ENCODE peak calls at places on chromosomes 13 and 19, in four cellular contexts. Y is WERI-Rb-1, U is SJSA1, O is heart right ventricle. J is an unnamed sample.
A peak's percentile ranks its signal among the peaks of the same experiment; 100 is the strongest.

GRCh38 chr13:70391678-70392077 is 283.4 kb upstream of the KLHL1 start:
- DNase-seq in Y (no peak), U (no peak), O (no peak), J (no peak)

GRCh38 chr13:112529216-112529615 is 58.7 kb downstream of the TUBGCP3 start:
- DNase-seq in Y (no peak), U (no peak), O (no peak), J (no peak)

GRCh38 chr13:100128373-100128772 is 39.5 kb downstream of the PCCA start:
- DNase-seq in Y (no peak), U (peak; percentile 62), O (no peak), J (no peak)

GRCh38 chr13:24663089-24663395 is 17.2 kb upstream of the ATP12A start:
- DNase-seq in Y (no peak), U (no peak), O (no peak), J (no peak)

GRCh38 chr13:99619207-99619606 is 117.9 kb downstream of the TM9SF2 start:
- DNase-seq in Y (no peak), U (no peak), O (no peak), J (no peak)

GRCh38 chr19:16885166-16885565 is 3.6 kb upstream of the F2RL3 start:
- DNase-seq in Y (no peak), U (no peak), O (no peak), J (no peak)

GRCh38 chr19:49553451-49554271 is 25.9 kb downstream of the RCN3 start:
- DNase-seq in Y (no peak), U (peak; percentile 30), O (no peak), J (no peak)

GRCh38 chr19:30111051-30111450 is 169.0 kb downstream of the URI1 start:
- DNase-seq in Y (no peak), U (no peak), O (no peak), J (no peak)

GRCh38 chr19:41149831-41150230 is 35.6 kb downstream of the CYP2F1 start:
- DNase-seq in Y (no peak), U (no peak), O (no peak), J (no peak)

GRCh38 chr13:50892162-50892944 is 17.2 kb upstream of the RNASEH2B start:
- DNase-seq in Y (peak; percentile 5), U (no peak), O (no peak), J (no peak)

GRCh38 chr13:50894504-50894903 is 15.1 kb upstream of the RNASEH2B start:
- DNase-seq in Y (no peak), U (no peak), O (no peak), J (no peak)

GRCh38 chr13:50891206-50891605 is 18.4 kb upstream of the RNASEH2B start:
- DNase-seq in Y (no peak), U (no peak), O (no peak), J (no peak)

GRCh38 chr13:50894042-50894441 is 15.5 kb upstream of the RNASEH2B start:
- DNase-seq in Y (no peak), U (no peak), O (no peak), J (no peak)

DNA sequence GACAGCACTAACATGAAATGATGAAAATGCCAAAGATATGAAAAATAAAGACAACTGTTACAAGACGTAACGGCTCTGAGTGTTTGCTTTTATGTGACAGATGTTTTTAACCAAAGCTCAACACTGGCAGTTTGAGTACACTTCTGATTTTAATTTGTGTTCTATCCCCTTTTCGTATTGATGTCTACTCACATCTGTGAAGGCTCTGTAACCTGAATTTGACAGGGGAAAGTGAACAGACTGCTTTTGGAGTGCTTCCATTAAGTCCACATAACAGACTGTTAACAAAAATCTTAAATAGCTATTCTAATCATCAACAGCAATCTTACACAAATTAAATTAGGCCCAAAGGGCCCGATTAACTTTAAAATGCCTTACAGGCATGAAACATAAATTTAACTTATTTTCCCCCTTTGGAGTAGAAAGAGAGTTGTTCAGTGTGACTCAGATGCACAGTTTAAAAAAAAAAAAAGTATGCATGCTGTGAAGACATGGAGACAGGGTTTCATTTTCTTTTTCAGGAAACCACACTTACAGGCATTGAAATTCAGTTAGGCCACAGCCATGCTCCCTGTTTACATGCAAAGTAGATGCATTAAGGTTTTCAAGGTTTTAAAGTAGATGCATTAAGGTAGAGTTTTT is 16.3 kb upstream of the RNASEH2B start:
- DNase-seq in Y (no peak), U (no peak), O (no peak), J (no peak)
- H3K4me3 ChIP-seq in Y (no peak overlapping the region), U (no peak overlapping the region), O (no peak overlapping the region), J (no peak overlapping the region)

DNA sequence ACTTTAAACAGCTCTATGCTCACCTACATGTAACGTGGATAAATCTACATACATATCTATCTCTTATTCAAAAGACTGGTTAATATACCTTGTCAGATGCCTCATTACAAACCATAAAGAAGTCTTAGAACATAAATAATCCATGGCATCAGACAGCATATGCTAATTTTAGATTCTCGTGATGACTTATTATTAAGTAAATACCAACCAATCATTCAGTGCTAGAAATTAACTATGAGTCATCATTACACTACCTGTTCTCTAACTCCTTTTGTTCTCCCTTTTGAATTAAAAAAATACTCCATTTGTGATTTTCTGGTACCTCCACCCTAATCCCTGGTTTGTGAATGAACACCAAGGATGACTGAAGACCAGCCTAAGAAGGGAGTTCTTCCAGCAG is 754.3 kb upstream of the ARGLU1 start:
- DNase-seq in Y (no peak), U (no peak), O (no peak), J (no peak)
- H3K27ac ChIP-seq in Y (no peak overlapping the region), U (no peak overlapping the region), O (no peak overlapping the region), J (no peak overlapping the region)

GRCh38 chr13:41286370-41286769 is 23.0 kb upstream of the MTRF1 start:
- DNase-seq in Y (no peak), U (no peak), O (no peak), J (no peak)
- H3K4me3 ChIP-seq in Y (no peak overlapping the region), U (no peak overlapping the region), O (no peak overlapping the region), J (no peak overlapping the region)

GRCh38 chr19:55603581-55604292 is 1.7 kb upstream of the ZNF865 start:
- DNase-seq in Y (no peak), U (no peak), O (no peak), J (no peak)

GRCh38 chr19:55600336-55601028 is 394 bp downstream of the ZNF524 start:
- DNase-seq in Y (peak; percentile 88), U (peak; percentile 13), O (peak; percentile 71), J (peak; percentile 53)

GRCh38 chr19:55603115-55603514 is 2.3 kb upstream of the ZNF865 start:
- DNase-seq in Y (no peak), U (no peak), O (no peak), J (no peak)

GRCh38 chr19:55601127-55601526 is 1.0 kb downstream of the ZNF524 start:
- DNase-seq in Y (no peak), U (no peak), O (no peak), J (no peak)

DNA sequence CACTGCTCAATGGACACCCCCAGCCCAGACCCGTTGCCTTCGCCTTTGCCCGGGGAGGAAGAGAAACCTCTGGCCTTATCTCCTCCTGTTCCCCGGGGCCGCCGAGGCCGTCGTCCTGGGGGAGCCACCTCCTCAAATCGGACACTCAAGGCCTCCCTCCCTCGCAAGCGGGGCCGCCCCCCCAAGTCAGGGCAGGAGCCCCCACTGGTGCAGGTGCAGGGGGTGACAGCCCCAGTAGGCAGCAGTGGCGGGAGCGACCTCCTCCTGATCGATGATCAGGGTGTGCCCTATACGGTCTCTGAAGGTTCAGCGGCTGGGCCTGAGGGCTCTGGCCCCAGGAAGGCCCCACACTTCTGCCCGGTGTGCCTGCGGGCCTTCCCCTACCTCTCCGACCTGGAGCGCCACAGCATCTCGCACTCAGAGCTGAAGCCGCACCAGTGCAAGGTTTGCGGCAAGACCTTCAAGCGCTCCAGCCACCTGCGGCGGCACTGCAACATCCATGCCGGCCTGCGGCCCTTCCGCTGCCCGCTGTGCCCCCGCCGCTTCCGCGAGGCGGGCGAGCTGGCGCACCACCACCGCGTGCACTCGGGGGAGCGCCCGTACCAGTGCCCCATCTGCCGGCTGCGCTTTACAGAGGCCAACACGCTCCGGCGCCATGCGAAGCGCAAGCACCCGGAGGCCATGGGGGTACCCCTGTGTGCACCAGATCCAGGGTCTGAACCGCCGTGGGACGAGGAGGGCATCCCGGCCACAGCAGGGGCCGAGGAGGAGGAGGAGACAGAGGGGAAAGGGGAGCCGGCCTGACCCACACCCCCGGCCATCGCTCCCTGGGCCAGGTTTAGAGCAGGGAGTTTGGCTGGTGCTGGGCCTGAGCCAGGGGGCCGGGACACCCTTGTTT is 2.3 kb downstream of the ZNF524 start:
- DNase-seq in Y (no peak), U (no peak), O (no peak), J (no peak)
- H3K27ac ChIP-seq in Y (peak overlapping the region; percentile 100), U (no peak overlapping the region), O (no peak overlapping the region), J (no peak overlapping the region)

DNA sequence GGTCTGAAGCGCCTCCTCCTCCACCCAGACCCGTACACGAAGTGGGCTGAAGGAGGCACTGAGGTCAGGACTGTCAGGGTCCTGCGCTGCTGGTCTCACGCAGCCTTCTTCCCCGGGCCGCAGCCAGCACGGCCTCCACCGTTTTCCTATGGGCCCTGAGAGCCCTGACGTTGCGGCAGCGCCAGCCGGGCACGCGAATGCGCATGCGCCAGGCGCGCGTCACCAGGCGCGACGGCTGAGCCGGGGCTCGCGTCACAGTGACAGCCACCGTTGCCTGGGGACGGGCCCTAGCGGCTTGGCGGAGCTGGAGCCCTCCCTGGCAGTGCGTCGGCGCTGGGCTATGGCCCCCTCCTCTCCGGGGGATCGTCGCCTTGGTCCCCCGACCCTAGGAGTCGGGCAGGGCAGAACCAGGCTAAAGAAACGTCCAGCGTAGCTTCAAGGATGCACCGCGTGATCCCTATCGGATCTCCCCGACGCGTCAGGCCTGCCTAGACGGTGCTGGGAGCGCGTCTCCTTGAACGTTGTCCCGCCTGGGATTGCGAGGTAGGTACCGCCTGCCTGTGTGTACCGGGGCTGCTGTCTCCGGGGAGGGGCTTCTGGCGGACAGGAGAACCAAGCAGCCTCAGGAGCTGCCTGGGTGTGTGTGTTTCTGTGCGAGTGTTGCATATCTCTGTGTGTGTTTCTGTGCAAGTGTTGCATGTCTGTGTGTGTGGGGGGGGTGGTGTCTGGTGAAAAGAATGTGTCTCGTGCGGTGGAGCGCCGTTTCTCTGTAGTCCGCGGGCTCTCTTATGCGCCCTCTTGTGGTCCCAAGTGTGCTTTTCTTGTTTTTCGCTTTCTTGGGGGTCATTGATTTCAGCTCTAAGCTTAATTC is 43.2 kb downstream of the ZNF571 start:
- DNase-seq in Y (peak; percentile 88), U (no peak), O (peak; percentile 47), J (no peak)
- H3K4me3 ChIP-seq in Y (peak overlapping the region; percentile 96), U (no peak overlapping the region), O (peak overlapping the region; percentile 70), J (peak overlapping the region; percentile 15)

GRCh38 chr13:41308241-41308640 is 2.8 kb upstream of the NAA16 start:
- DNase-seq in Y (no peak), U (no peak), O (no peak), J (no peak)
- H3K27ac ChIP-seq in Y (no peak overlapping the region), U (no peak overlapping the region), O (no peak overlapping the region), J (no peak overlapping the region)

GRCh38 chr13:31092631-31093030 is 69.1 kb downstream of the HSPH1 start:
- DNase-seq in Y (no peak), U (no peak), O (no peak), J (no peak)
- H3K4me3 ChIP-seq in Y (no peak overlapping the region), U (no peak overlapping the region), O (no peak overlapping the region), J (no peak overlapping the region)

GRCh38 chr19:42313840-42314755 is 989 bp downstream of the TMEM145 start:
- DNase-seq in Y (no peak), U (no peak), O (no peak), J (no peak)

GRCh38 chr19:42311612-42312160 is 1.4 kb upstream of the TMEM145 start:
- DNase-seq in Y (peak; percentile 48), U (no peak), O (no peak), J (no peak)

GRCh38 chr19:42313096-42313839 is at the start of gene TMEM145:
- DNase-seq in Y (peak; percentile 83), U (peak; percentile 18), O (no peak), J (no peak)

GRCh38 chr19:42315024-42315423 is 1.9 kb downstream of the TMEM145 start:
- DNase-seq in Y (no peak), U (no peak), O (no peak), J (no peak)

GRCh38 chr19:42312370-42312769 is 739 bp upstream of the TMEM145 start:
- DNase-seq in Y (no peak), U (no peak), O (no peak), J (no peak)
- H3K27ac ChIP-seq in Y (peak overlapping the region; percentile 57), U (no peak overlapping the region), O (no peak overlapping the region), J (no peak overlapping the region)

J was measured in lung.